ENCODE peak calls at places on chromosome 6, in eight cellular contexts. One of them, this sample, is unnamed.

GRCh38 chr6:47437592-47437991 is 40.0 kb upstream of the CD2AP start:
- DNase-seq in brain microvascular endothelial cell: no peak
- DNase-seq in activated CD4-positive, alpha-beta T cell treated with anti-CD3 and anti-CD28 coated beads for 48 hours: no peak
- DNase-seq in hepatic stellate cell: no peak
- DNase-seq in cardiac fibroblast: no peak
- DNase-seq in EH: no peak
- DNase-seq in iPS-NIHi11: no peak
- DNase-seq in trophoblast cell: no peak
- DNase-seq in this sample: no peak

GRCh38 chr6:137234505-137234863 is 15.3 kb upstream of the IFNGR1 start:
- DNase-seq in trophoblast cell: no peak
- DNase-seq in hepatic stellate cell: no peak
- DNase-seq in activated CD4-positive, alpha-beta T cell treated with anti-CD3 and anti-CD28 coated beads for 48 hours: no peak
- DNase-seq in cardiac fibroblast: peak
- DNase-seq in brain microvascular endothelial cell: no peak
- DNase-seq in EH: no peak
- DNase-seq in iPS-NIHi11: no peak
- DNase-seq in this sample: no peak

GRCh38 chr6:148681666-148682065 is 65.2 kb upstream of the UST start:
- DNase-seq in brain microvascular endothelial cell: no peak
- DNase-seq in iPS-NIHi11: no peak
- DNase-seq in cardiac fibroblast: peak
- DNase-seq in trophoblast cell: no peak
- DNase-seq in hepatic stellate cell: no peak
- DNase-seq in EH: peak
- DNase-seq in activated CD4-positive, alpha-beta T cell treated with anti-CD3 and anti-CD28 coated beads for 48 hours: no peak
- DNase-seq in this sample: no peak

GRCh38 chr6:139679516-139680179 is 305.2 kb upstream of the CITED2 start:
- DNase-seq in EH: peak
- DNase-seq in iPS-NIHi11: no peak
- DNase-seq in hepatic stellate cell: peak
- DNase-seq in trophoblast cell: peak
- DNase-seq in brain microvascular endothelial cell: peak
- DNase-seq in cardiac fibroblast: peak
- DNase-seq in activated CD4-positive, alpha-beta T cell treated with anti-CD3 and anti-CD28 coated beads for 48 hours: no peak
- DNase-seq in this sample: no peak

GRCh38 chr6:120211955-120212792 is 862.6 kb upstream of the MAN1A1 start:
- DNase-seq in iPS-NIHi11: no peak
- DNase-seq in hepatic stellate cell: no peak
- DNase-seq in EH: no peak
- DNase-seq in activated CD4-positive, alpha-beta T cell treated with anti-CD3 and anti-CD28 coated beads for 48 hours: no peak
- DNase-seq in cardiac fibroblast: peak
- DNase-seq in brain microvascular endothelial cell: peak
- DNase-seq in trophoblast cell: peak
- DNase-seq in this sample: peak

GRCh38 chr6:5751525-5752252 is 255.0 kb downstream of the NRN1 start:
- DNase-seq in trophoblast cell: no peak
- DNase-seq in hepatic stellate cell: no peak
- DNase-seq in brain microvascular endothelial cell: no peak
- DNase-seq in EH: peak
- DNase-seq in cardiac fibroblast: no peak
- DNase-seq in activated CD4-positive, alpha-beta T cell treated with anti-CD3 and anti-CD28 coated beads for 48 hours: no peak
- DNase-seq in iPS-NIHi11: no peak
- DNase-seq in this sample: no peak

GRCh38 chr6:100691972-100692371 is 189.2 kb downstream of the ASCC3 start:
- DNase-seq in iPS-NIHi11: no peak
- DNase-seq in cardiac fibroblast: no peak
- DNase-seq in EH: peak
- DNase-seq in brain microvascular endothelial cell: no peak
- DNase-seq in hepatic stellate cell: no peak
- DNase-seq in trophoblast cell: no peak
- DNase-seq in activated CD4-positive, alpha-beta T cell treated with anti-CD3 and anti-CD28 coated beads for 48 hours: no peak
- DNase-seq in this sample: no peak

GRCh38 chr6:157284738-157285421 is 38.4 kb downstream of the TMEM242 start:
- DNase-seq in EH: no peak
- DNase-seq in cardiac fibroblast: no peak
- DNase-seq in hepatic stellate cell: no peak
- DNase-seq in iPS-NIHi11: no peak
- DNase-seq in brain microvascular endothelial cell: no peak
- DNase-seq in trophoblast cell: no peak
- DNase-seq in activated CD4-positive, alpha-beta T cell treated with anti-CD3 and anti-CD28 coated beads for 48 hours: no peak
- DNase-seq in this sample: no peak

GRCh38 chr6:151060096-151060741 is 179.5 kb upstream of the AKAP12 start:
- DNase-seq in EH: peak
- DNase-seq in trophoblast cell: peak
- DNase-seq in activated CD4-positive, alpha-beta T cell treated with anti-CD3 and anti-CD28 coated beads for 48 hours: no peak
- DNase-seq in brain microvascular endothelial cell: peak
- DNase-seq in cardiac fibroblast: peak
- DNase-seq in hepatic stellate cell: peak
- DNase-seq in iPS-NIHi11: no peak
- DNase-seq in this sample: no peak

GRCh38 chr6:135465903-135466302 is 31.6 kb downstream of the AHI1 start:
- DNase-seq in EH: no peak
- DNase-seq in activated CD4-positive, alpha-beta T cell treated with anti-CD3 and anti-CD28 coated beads for 48 hours: no peak
- DNase-seq in hepatic stellate cell: no peak
- DNase-seq in cardiac fibroblast: no peak
- DNase-seq in trophoblast cell: no peak
- DNase-seq in brain microvascular endothelial cell: no peak
- DNase-seq in iPS-NIHi11: no peak
- DNase-seq in this sample: no peak

GRCh38 chr6:12538881-12539357 is 177.6 kb upstream of the PHACTR1 start:
- DNase-seq in EH: no peak
- DNase-seq in trophoblast cell: peak
- DNase-seq in iPS-NIHi11: no peak
- DNase-seq in hepatic stellate cell: peak
- DNase-seq in brain microvascular endothelial cell: peak
- DNase-seq in activated CD4-positive, alpha-beta T cell treated with anti-CD3 and anti-CD28 coated beads for 48 hours: no peak
- DNase-seq in cardiac fibroblast: peak
- DNase-seq in this sample: peak

GRCh38 chr6:139982652-139983051 is 608.2 kb upstream of the CITED2 start:
- DNase-seq in cardiac fibroblast: peak
- DNase-seq in iPS-NIHi11: peak
- DNase-seq in hepatic stellate cell: no peak
- DNase-seq in brain microvascular endothelial cell: peak
- DNase-seq in trophoblast cell: peak
- DNase-seq in EH: peak
- DNase-seq in activated CD4-positive, alpha-beta T cell treated with anti-CD3 and anti-CD28 coated beads for 48 hours: no peak
- DNase-seq in this sample: peak

GRCh38 chr6:166853371-166854325 is 102.7 kb downstream of the RNASET2 start:
- DNase-seq in iPS-NIHi11: no peak
- DNase-seq in hepatic stellate cell: no peak
- DNase-seq in EH: no peak
- DNase-seq in cardiac fibroblast: no peak
- DNase-seq in activated CD4-positive, alpha-beta T cell treated with anti-CD3 and anti-CD28 coated beads for 48 hours: no peak
- DNase-seq in trophoblast cell: no peak
- DNase-seq in brain microvascular endothelial cell: no peak
- DNase-seq in this sample: peak

GRCh38 chr6:65524232-65524631 is 182.8 kb downstream of the EYS start:
- DNase-seq in activated CD4-positive, alpha-beta T cell treated with anti-CD3 and anti-CD28 coated beads for 48 hours: no peak
- DNase-seq in hepatic stellate cell: no peak
- DNase-seq in EH: no peak
- DNase-seq in iPS-NIHi11: no peak
- DNase-seq in cardiac fibroblast: no peak
- DNase-seq in trophoblast cell: no peak
- DNase-seq in brain microvascular endothelial cell: no peak
- DNase-seq in this sample: no peak

GRCh38 chr6:110116258-110116657 is 63.2 kb downstream of the WASF1 start:
- DNase-seq in activated CD4-positive, alpha-beta T cell treated with anti-CD3 and anti-CD28 coated beads for 48 hours: no peak
- DNase-seq in iPS-NIHi11: no peak
- DNase-seq in EH: no peak
- DNase-seq in trophoblast cell: no peak
- DNase-seq in brain microvascular endothelial cell: no peak
- DNase-seq in cardiac fibroblast: no peak
- DNase-seq in hepatic stellate cell: no peak
- DNase-seq in this sample: peak

GRCh38 chr6:79546186-79546585 is 9.0 kb upstream of the LCA5 start:
- DNase-seq in iPS-NIHi11: no peak
- DNase-seq in cardiac fibroblast: peak
- DNase-seq in hepatic stellate cell: no peak
- DNase-seq in trophoblast cell: no peak
- DNase-seq in EH: peak
- DNase-seq in activated CD4-positive, alpha-beta T cell treated with anti-CD3 and anti-CD28 coated beads for 48 hours: no peak
- DNase-seq in brain microvascular endothelial cell: no peak
- DNase-seq in this sample: no peak

GRCh38 chr6:16674666-16675392 is 86.4 kb downstream of the ATXN1 start:
- DNase-seq in cardiac fibroblast: peak
- DNase-seq in brain microvascular endothelial cell: peak
- DNase-seq in iPS-NIHi11: no peak
- DNase-seq in activated CD4-positive, alpha-beta T cell treated with anti-CD3 and anti-CD28 coated beads for 48 hours: no peak
- DNase-seq in hepatic stellate cell: peak
- DNase-seq in EH: peak
- DNase-seq in trophoblast cell: no peak
- DNase-seq in this sample: peak

GRCh38 chr6:170090561-170090960 is 200.3 kb downstream of the DLL1 start:
- DNase-seq in brain microvascular endothelial cell: no peak
- DNase-seq in EH: no peak
- DNase-seq in cardiac fibroblast: no peak
- DNase-seq in iPS-NIHi11: no peak
- DNase-seq in trophoblast cell: no peak
- DNase-seq in hepatic stellate cell: no peak
- DNase-seq in activated CD4-positive, alpha-beta T cell treated with anti-CD3 and anti-CD28 coated beads for 48 hours: no peak
- DNase-seq in this sample: no peak

GRCh38 chr6:119333707-119334295 is 15.8 kb downstream of the MAN1A1 start:
- DNase-seq in EH: peak
- DNase-seq in iPS-NIHi11: peak
- DNase-seq in cardiac fibroblast: no peak
- DNase-seq in activated CD4-positive, alpha-beta T cell treated with anti-CD3 and anti-CD28 coated beads for 48 hours: no peak
- DNase-seq in brain microvascular endothelial cell: no peak
- DNase-seq in hepatic stellate cell: no peak
- DNase-seq in trophoblast cell: no peak
- DNase-seq in this sample: no peak

GRCh38 chr6:15264902-15265761 is 19.3 kb downstream of the JARID2 start:
- DNase-seq in trophoblast cell: no peak
- DNase-seq in activated CD4-positive, alpha-beta T cell treated with anti-CD3 and anti-CD28 coated beads for 48 hours: no peak
- DNase-seq in brain microvascular endothelial cell: no peak
- DNase-seq in iPS-NIHi11: no peak
- DNase-seq in cardiac fibroblast: peak
- DNase-seq in hepatic stellate cell: no peak
- DNase-seq in EH: peak
- DNase-seq in this sample: no peak

GRCh38 chr6:110529355-110529754 is 52.9 kb upstream of the SLC22A16 start:
- DNase-seq in hepatic stellate cell: peak
- DNase-seq in EH: peak
- DNase-seq in trophoblast cell: no peak
- DNase-seq in cardiac fibroblast: peak
- DNase-seq in activated CD4-positive, alpha-beta T cell treated with anti-CD3 and anti-CD28 coated beads for 48 hours: no peak
- DNase-seq in brain microvascular endothelial cell: peak
- DNase-seq in iPS-NIHi11: no peak
- DNase-seq in this sample: no peak

GRCh38 chr6:110760589-110760988 is 54.7 kb downstream of the CDK19 start:
- DNase-seq in cardiac fibroblast: no peak
- DNase-seq in EH: no peak
- DNase-seq in activated CD4-positive, alpha-beta T cell treated with anti-CD3 and anti-CD28 coated beads for 48 hours: no peak
- DNase-seq in hepatic stellate cell: no peak
- DNase-seq in brain microvascular endothelial cell: no peak
- DNase-seq in trophoblast cell: no peak
- DNase-seq in iPS-NIHi11: no peak
- DNase-seq in this sample: no peak

GRCh38 chr6:133890941-133891813 is 2.3 kb downstream of the TCF21 start:
- DNase-seq in brain microvascular endothelial cell: no peak
- DNase-seq in iPS-NIHi11: peak
- DNase-seq in EH: peak
- DNase-seq in cardiac fibroblast: peak
- DNase-seq in activated CD4-positive, alpha-beta T cell treated with anti-CD3 and anti-CD28 coated beads for 48 hours: peak
- DNase-seq in trophoblast cell: no peak
- DNase-seq in hepatic stellate cell: peak
- DNase-seq in this sample: peak

GRCh38 chr6:30615219-30615957 is 1.7 kb downstream of the PPP1R10 start:
- DNase-seq in brain microvascular endothelial cell: peak
- DNase-seq in activated CD4-positive, alpha-beta T cell treated with anti-CD3 and anti-CD28 coated beads for 48 hours: peak
- DNase-seq in iPS-NIHi11: no peak
- DNase-seq in EH: peak
- DNase-seq in trophoblast cell: no peak
- DNase-seq in cardiac fibroblast: peak
- DNase-seq in hepatic stellate cell: no peak
- DNase-seq in this sample: peak

GRCh38 chr6:82022614-82023102 is 224.9 kb downstream of the IBTK start:
- DNase-seq in brain microvascular endothelial cell: peak
- DNase-seq in cardiac fibroblast: peak
- DNase-seq in activated CD4-positive, alpha-beta T cell treated with anti-CD3 and anti-CD28 coated beads for 48 hours: no peak
- DNase-seq in EH: peak
- DNase-seq in trophoblast cell: peak
- DNase-seq in hepatic stellate cell: no peak
- DNase-seq in iPS-NIHi11: no peak
- DNase-seq in this sample: peak

GRCh38 chr6:692356-692851 is 535 bp downstream of the EXOC2 start:
- DNase-seq in trophoblast cell: peak
- DNase-seq in EH: peak
- DNase-seq in cardiac fibroblast: peak
- DNase-seq in activated CD4-positive, alpha-beta T cell treated with anti-CD3 and anti-CD28 coated beads for 48 hours: peak
- DNase-seq in hepatic stellate cell: peak
- DNase-seq in iPS-NIHi11: peak
- DNase-seq in brain microvascular endothelial cell: peak
- DNase-seq in this sample: peak

GRCh38 chr6:26240981-26241770 is 123.8 kb upstream of the BTN3A2 start:
- DNase-seq in hepatic stellate cell: no peak
- DNase-seq in trophoblast cell: no peak
- DNase-seq in activated CD4-positive, alpha-beta T cell treated with anti-CD3 and anti-CD28 coated beads for 48 hours: peak
- DNase-seq in EH: peak
- DNase-seq in brain microvascular endothelial cell: peak
- DNase-seq in cardiac fibroblast: peak
- DNase-seq in iPS-NIHi11: no peak
- DNase-seq in this sample: peak

GRCh38 chr6:134739299-134740090 is 210.4 kb downstream of the ALDH8A1 start:
- DNase-seq in cardiac fibroblast: peak
- DNase-seq in iPS-NIHi11: no peak
- DNase-seq in trophoblast cell: peak
- DNase-seq in activated CD4-positive, alpha-beta T cell treated with anti-CD3 and anti-CD28 coated beads for 48 hours: no peak
- DNase-seq in brain microvascular endothelial cell: no peak
- DNase-seq in EH: no peak
- DNase-seq in hepatic stellate cell: no peak
- DNase-seq in this sample: no peak

GRCh38 chr6:160767019-160767646 is 65.1 kb downstream of the PLG start:
- DNase-seq in activated CD4-positive, alpha-beta T cell treated with anti-CD3 and anti-CD28 coated beads for 48 hours: peak
- DNase-seq in cardiac fibroblast: peak
- DNase-seq in hepatic stellate cell: peak
- DNase-seq in trophoblast cell: peak
- DNase-seq in EH: no peak
- DNase-seq in brain microvascular endothelial cell: peak
- DNase-seq in iPS-NIHi11: peak
- DNase-seq in this sample: peak

GRCh38 chr6:40386200-40386599 is 201.0 kb downstream of the LRFN2 start:
- DNase-seq in brain microvascular endothelial cell: no peak
- DNase-seq in EH: no peak
- DNase-seq in iPS-NIHi11: no peak
- DNase-seq in hepatic stellate cell: no peak
- DNase-seq in activated CD4-positive, alpha-beta T cell treated with anti-CD3 and anti-CD28 coated beads for 48 hours: no peak
- DNase-seq in cardiac fibroblast: no peak
- DNase-seq in trophoblast cell: no peak
- DNase-seq in this sample: no peak

GRCh38 chr6:53986721-53987526 is 124.3 kb upstream of the MLIP start:
- DNase-seq in activated CD4-positive, alpha-beta T cell treated with anti-CD3 and anti-CD28 coated beads for 48 hours: no peak
- DNase-seq in trophoblast cell: no peak
- DNase-seq in iPS-NIHi11: no peak
- DNase-seq in EH: peak
- DNase-seq in brain microvascular endothelial cell: peak
- DNase-seq in cardiac fibroblast: no peak
- DNase-seq in hepatic stellate cell: no peak
- DNase-seq in this sample: peak

GRCh38 chr6:31037692-31038091 is 27.4 kb downstream of the MUC22 start:
- DNase-seq in brain microvascular endothelial cell: peak
- DNase-seq in iPS-NIHi11: no peak
- DNase-seq in activated CD4-positive, alpha-beta T cell treated with anti-CD3 and anti-CD28 coated beads for 48 hours: no peak
- DNase-seq in cardiac fibroblast: peak
- DNase-seq in EH: peak
- DNase-seq in trophoblast cell: no peak
- DNase-seq in hepatic stellate cell: peak
- DNase-seq in this sample: no peak